ENCODE peak calls at places on chromosomes 16 and 17, in ten cellular contexts. S is right atrium auricular region; Z is right lobe of liver; U is CD4-positive, alpha-beta T cell; I is naive thymus-derived CD4-positive, alpha-beta T cell; B is H9; P is lower lobe of right lung; G is tibial artery; L is left ventricle myocardium inferior; J is cardiac muscle cell. N is an unnamed sample.

GRCh38 chr16:88784074-88784855 is 755 bp downstream of the PIEZO1 start:
- DNase-seq in I (no peak), L (peak), B (peak), G (peak), S (peak), P (peak), Z (no peak), U (no peak), J (peak), N (peak)

GRCh38 chr16:78584991-78585390 is 485.5 kb downstream of the WWOX start:
- DNase-seq in B (no peak), S (no peak), U (no peak), Z (no peak), I (no peak), G (no peak), L (no peak), P (no peak), J (no peak), N (no peak)

GRCh38 chr17:75848523-75849303 is 4.5 kb upstream of the UNC13D start:
- DNase-seq in S (peak), B (peak), U (peak), I (peak), L (peak), Z (peak), J (peak), G (no peak), P (peak), N (peak)

GRCh38 chr16:66287916-66288315 is 78.6 kb upstream of the CDH5 start:
- DNase-seq in J (no peak), G (no peak), S (peak), Z (no peak), I (no peak), B (peak), U (no peak), L (no peak), P (no peak), N (no peak)

GRCh38 chr17:45038771-45039634 is 12.4 kb downstream of the DCAKD start:
- DNase-seq in I (no peak), S (no peak), G (no peak), U (no peak), L (no peak), Z (no peak), B (no peak), P (no peak), J (no peak), N (peak)

GRCh38 chr17:81230043-81230820 is 7.5 kb upstream of the CEP131 start:
- DNase-seq in G (peak), I (no peak), Z (peak), B (no peak), L (no peak), U (no peak), P (no peak), J (no peak), S (no peak), N (no peak)

GRCh38 chr17:78105551-78105950 is 23.0 kb downstream of the TMC6 start:
- DNase-seq in Z (no peak), U (no peak), L (no peak), S (no peak), J (no peak), G (peak), B (no peak), P (no peak), I (no peak), N (no peak)

GRCh38 chr16:52812945-52813556 is 239.6 kb downstream of the CHD9NB start:
- DNase-seq in L (no peak), U (no peak), S (no peak), G (no peak), P (no peak), I (no peak), B (no peak), J (no peak), Z (no peak), N (no peak)

GRCh38 chr16:85202051-85202601 is 89.9 kb upstream of the CIBAR2 start:
- DNase-seq in I (no peak), U (no peak), L (no peak), S (no peak), B (no peak), Z (no peak), G (no peak), J (no peak), P (no peak), N (no peak)

GRCh38 chr16:82062645-82063058 is 27.6 kb downstream of the HSD17B2 start:
- DNase-seq in L (no peak), I (no peak), S (no peak), B (no peak), P (peak), U (no peak), G (no peak), Z (no peak), J (no peak), N (peak)

GRCh38 chr17:79479876-79480275 is 131.0 kb downstream of the RBFOX3 start:
- DNase-seq in J (no peak), P (no peak), I (no peak), S (no peak), G (no peak), L (no peak), B (no peak), U (no peak), Z (no peak), N (no peak)

GRCh38 chr16:87487361-87487924 is 5.4 kb downstream of the ZCCHC14 start:
- DNase-seq in G (peak), P (peak), Z (peak), L (peak), B (peak), J (peak), I (peak), U (no peak), S (peak), N (no peak)

GRCh38 chr16:15041260-15042011 is 14.4 kb downstream of the NTAN1 start:
- DNase-seq in G (peak), J (no peak), P (peak), Z (peak), U (no peak), B (peak), L (peak), S (peak), I (no peak), N (peak)

GRCh38 chr16:86261379-86261778 is 248.9 kb upstream of the FOXF1 start:
- DNase-seq in J (no peak), U (no peak), P (no peak), S (no peak), B (peak), L (no peak), G (no peak), Z (no peak), I (no peak), N (no peak)

GRCh38 chr17:73192894-73193701 is at the start of gene COG1:
- DNase-seq in I (peak), P (peak), Z (peak), S (peak), L (peak), G (peak), J (peak), B (peak), U (peak), N (peak)

GRCh38 chr16:48965391-48965790 is 316.2 kb downstream of the CBLN1 start:
- DNase-seq in Z (no peak), J (no peak), P (no peak), U (no peak), B (no peak), S (no peak), L (no peak), I (no peak), G (no peak), N (no peak)

GRCh38 chr16:88993946-88994600 is 17.1 kb upstream of the CBFA2T3 start:
- DNase-seq in S (no peak), U (no peak), L (no peak), G (no peak), J (no peak), B (no peak), Z (no peak), P (no peak), I (no peak), N (no peak)

GRCh38 chr17:68771867-68772515 is 170.8 kb upstream of the FAM20A start:
- DNase-seq in U (no peak), L (no peak), P (no peak), J (peak), B (no peak), S (no peak), I (no peak), Z (no peak), G (no peak), N (peak)

GRCh38 chr16:10871157-10871991 is 5.6 kb upstream of the CIITA start:
- DNase-seq in G (peak), P (peak), L (no peak), B (no peak), J (no peak), I (no peak), S (no peak), U (no peak), Z (no peak), N (peak)

GRCh38 chr17:81039854-81040758 is 5.2 kb downstream of the BAIAP2 start:
- DNase-seq in Z (no peak), B (no peak), L (no peak), G (no peak), I (no peak), U (no peak), P (no peak), J (no peak), S (no peak), N (peak)

GRCh38 chr16:67248401-67249177 is at the start of gene SLC9A5:
- DNase-seq in J (peak), U (no peak), I (peak), S (no peak), Z (no peak), L (peak), B (peak), P (peak), G (no peak), N (no peak)

GRCh38 chr16:11053916-11054460 is 109.6 kb downstream of the CLEC16A start:
- DNase-seq in Z (no peak), S (no peak), J (no peak), B (no peak), G (no peak), P (no peak), I (no peak), L (no peak), U (no peak), N (no peak)

GRCh38 chr16:68948230-68948910 is 105.0 kb downstream of the TANGO6 start:
- DNase-seq in L (no peak), P (no peak), J (no peak), B (no peak), I (no peak), U (no peak), G (no peak), Z (no peak), S (no peak), N (no peak)

GRCh38 chr16:8581923-8582580 is 8.3 kb downstream of the TMEM114 start:
- DNase-seq in S (no peak), U (no peak), B (no peak), I (no peak), L (no peak), J (no peak), Z (no peak), G (no peak), P (peak), N (no peak)

GRCh38 chr17:3043737-3044365 is 19.6 kb downstream of the OR1D5 start:
- DNase-seq in L (no peak), U (no peak), P (no peak), S (no peak), Z (no peak), J (no peak), B (no peak), G (peak), I (no peak), N (no peak)

GRCh38 chr17:64084940-64085649 is 44.8 kb downstream of the ERN1 start:
- DNase-seq in P (no peak), B (no peak), I (no peak), G (no peak), U (no peak), S (no peak), Z (no peak), L (no peak), J (no peak), N (no peak)

GRCh38 chr16:23754594-23755483 is at the start of gene CHP2:
- DNase-seq in B (peak), S (peak), U (no peak), P (peak), I (no peak), J (peak), Z (no peak), L (no peak), G (no peak), N (no peak)

GRCh38 chr16:85448557-85449194 is 164.4 kb upstream of the GSE1 start:
- DNase-seq in S (no peak), Z (peak), G (no peak), J (no peak), P (no peak), B (no peak), U (peak), I (peak), L (no peak), N (peak)

GRCh38 chr17:82449883-82450356 is 632 bp downstream of the CYBC1 start:
- DNase-seq in I (peak), P (no peak), L (no peak), G (no peak), U (no peak), Z (no peak), J (no peak), S (no peak), B (no peak), N (no peak)

GRCh38 chr17:45019177-45019711 is 32.2 kb downstream of the DCAKD start:
- DNase-seq in B (no peak), G (no peak), P (peak), L (peak), U (peak), Z (no peak), J (peak), I (no peak), S (no peak), N (peak)

GRCh38 chr17:36931697-36932382 is 5.4 kb upstream of the LHX1 start:
- DNase-seq in B (peak), J (no peak), S (no peak), Z (no peak), P (no peak), G (no peak), U (no peak), L (no peak), I (no peak), N (no peak)

GRCh38 chr17:17769869-17770361 is 66.9 kb downstream of the SREBF1 start:
- DNase-seq in G (no peak), I (no peak), L (no peak), B (no peak), Z (no peak), U (no peak), P (no peak), S (no peak), J (no peak), N (no peak)

GRCh38 chr16:24077292-24077691 is 178.8 kb upstream of the CACNG3 start:
- DNase-seq in P (no peak), G (no peak), L (no peak), I (no peak), U (no peak), B (no peak), S (no peak), J (no peak), Z (no peak), N (no peak)

GRCh38 chr16:70632273-70632672 is 14.1 kb upstream of the IL34 start:
- DNase-seq in S (no peak), J (no peak), Z (no peak), U (no peak), G (no peak), B (no peak), P (no peak), I (no peak), L (no peak), N (no peak)

GRCh38 chr16:70630960-70631745 is 15.2 kb upstream of the IL34 start:
- DNase-seq in P (no peak), B (no peak), U (no peak), L (no peak), Z (no peak), I (no peak), G (no peak), S (no peak), J (no peak), N (no peak)

GRCh38 chr16:70638814-70639792 is 7.3 kb upstream of the IL34 start:
- DNase-seq in J (no peak), G (no peak), B (no peak), S (no peak), I (no peak), L (no peak), P (no peak), U (no peak), Z (no peak), N (peak)

GRCh38 chr16:70634861-70635260 is 11.5 kb upstream of the IL34 start:
- DNase-seq in G (no peak), J (no peak), Z (no peak), S (no peak), I (no peak), U (no peak), L (no peak), B (no peak), P (no peak), N (no peak)

GRCh38 chr16:70635356-70636016 is 10.9 kb upstream of the IL34 start:
- DNase-seq in U (no peak), L (peak), B (no peak), G (no peak), J (no peak), Z (no peak), P (no peak), S (no peak), I (no peak), N (no peak)
- H3K27ac ChIP-seq in U (no peak), L (no peak), B (no peak), G (no peak), J (no peak), Z (no peak), P (no peak), S (no peak), I (no peak), N (no peak)

GRCh38 chr17:40094874-40095273 is 5.5 kb downstream of the NR1D1 start:
- DNase-seq in L (no peak), P (no peak), B (no peak), U (no peak), G (no peak), I (no peak), S (no peak), Z (no peak), J (no peak), N (no peak)

GRCh38 chr17:40095356-40095943 is 4.9 kb downstream of the NR1D1 start:
- DNase-seq in P (no peak), J (no peak), L (no peak), B (no peak), U (no peak), G (no peak), S (no peak), I (no peak), Z (no peak), N (peak)

GRCh38 chr17:40092581-40092980 is 7.8 kb downstream of the NR1D1 start:
- DNase-seq in J (no peak), B (no peak), I (no peak), U (no peak), G (no peak), S (no peak), P (no peak), L (no peak), Z (no peak), N (peak)

GRCh38 chr17:40093005-40093579 is 7.3 kb downstream of the NR1D1 start:
- DNase-seq in B (no peak), S (no peak), U (no peak), L (no peak), G (no peak), I (no peak), J (no peak), Z (no peak), P (no peak), N (no peak)

GRCh38 chr17:40093580-40094201 is 6.7 kb downstream of the NR1D1 start:
- DNase-seq in Z (no peak), U (no peak), B (no peak), I (no peak), P (no peak), L (no peak), S (no peak), J (no peak), G (no peak), N (no peak)
- H3K27ac ChIP-seq in Z (no peak), U (no peak), B (no peak), I (no peak), P (no peak), L (peak), S (peak), J (peak), G (peak), N (peak)

GRCh38 chr16:30927789-30928378 is 4.5 kb downstream of the FBXL19 start:
- DNase-seq in J (peak), P (no peak), U (peak), L (no peak), I (no peak), Z (peak), S (no peak), G (no peak), B (peak), N (peak)
- H3K27ac ChIP-seq in J (peak), P (no peak), U (no peak), L (peak), I (peak), Z (no peak), S (no peak), G (no peak), B (no peak), N (no peak)

GRCh38 chr17:74443516-74444296 is 11.8 kb downstream of the GPRC5C start:
- DNase-seq in Z (peak), G (no peak), P (no peak), J (no peak), L (no peak), B (no peak), S (no peak), U (no peak), I (no peak), N (no peak)

GRCh38 chr17:74444406-74444805 is 12.5 kb downstream of the GPRC5C start:
- DNase-seq in I (no peak), J (no peak), B (peak), Z (peak), L (peak), S (no peak), P (no peak), U (no peak), G (peak), N (peak)

GRCh38 chr17:74442291-74442669 is 10.4 kb downstream of the GPRC5C start:
- DNase-seq in Z (no peak), U (no peak), P (no peak), G (no peak), L (no peak), I (no peak), B (no peak), S (no peak), J (no peak), N (no peak)

GRCh38 chr17:74441537-74441936 is 9.6 kb downstream of the GPRC5C start:
- DNase-seq in J (no peak), I (no peak), B (no peak), S (no peak), U (no peak), G (no peak), L (no peak), P (no peak), Z (no peak), N (no peak)

GRCh38 chr17:74442670-74443515 is 11.0 kb downstream of the GPRC5C start:
- DNase-seq in U (no peak), G (peak), S (peak), Z (peak), I (no peak), J (peak), L (peak), P (peak), B (peak), N (peak)
- H3K27ac ChIP-seq in U (no peak), G (peak), S (peak), Z (peak), I (no peak), J (peak), L (peak), P (peak), B (no peak), N (peak)

DNA sequence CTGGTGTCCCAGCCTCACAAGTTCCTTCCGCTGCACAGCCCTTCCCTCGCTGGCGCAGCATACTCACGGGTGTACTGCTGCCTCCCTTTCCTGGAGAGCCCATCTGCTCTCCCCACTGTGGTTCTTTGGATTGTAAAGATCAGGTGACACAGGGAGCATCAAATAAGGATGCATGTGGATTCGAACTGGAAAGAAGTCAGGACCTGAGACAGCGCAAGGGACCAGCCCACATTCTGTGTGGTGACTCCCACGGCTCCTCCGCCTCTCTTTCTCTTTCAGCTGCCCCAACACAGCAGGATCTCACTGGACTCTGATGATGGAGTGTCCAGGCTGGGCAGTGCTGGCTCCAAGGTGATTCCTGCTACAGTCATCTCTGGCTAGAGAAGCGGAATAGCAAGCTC is 8.1 kb downstream of the LDAF1 start:
- DNase-seq in S (no peak), I (no peak), L (no peak), G (no peak), U (no peak), P (no peak), Z (no peak), J (peak), B (no peak), N (no peak)
- H3K27ac ChIP-seq in S (no peak), I (no peak), L (no peak), G (peak), U (no peak), P (no peak), Z (no peak), J (no peak), B (no peak), N (no peak)

DNA sequence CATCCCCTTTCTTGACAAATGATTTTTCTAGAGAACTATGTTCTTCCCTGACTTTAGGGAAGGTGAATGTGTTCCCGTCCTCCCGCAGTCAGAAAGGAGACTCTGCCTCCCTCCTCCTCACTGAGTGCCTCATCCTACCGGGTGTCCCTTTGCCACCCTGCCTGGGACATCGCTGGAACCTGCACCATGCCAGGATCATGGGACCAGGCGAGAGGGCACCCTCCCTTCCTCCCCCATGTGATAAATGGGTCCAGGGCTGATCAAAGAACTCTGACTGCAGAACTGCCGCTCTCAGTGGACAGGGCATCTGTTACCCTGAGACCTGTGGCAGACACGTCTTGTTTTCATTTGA is 7.4 kb downstream of the NAT9 start:
- DNase-seq in S (no peak), P (no peak), G (no peak), I (no peak), J (no peak), Z (no peak), U (no peak), L (peak), B (no peak), N (no peak)
- H3K27ac ChIP-seq in S (peak), P (no peak), G (peak), I (peak), J (no peak), Z (peak), U (peak), L (peak), B (no peak), N (no peak)

N was measured in uterus.